ENCODE peak calls at places on chromosomes 12 and 14, in four cellular contexts. W is A549; G is neuronal stem cell; U is CD8-positive, alpha-beta T cell. Q is an unnamed sample.

GRCh38 chr12:57127710-57128518 is at the start of gene LRP1:
- DNase-seq in W (peak), G (peak), U (peak), Q (no peak)

GRCh38 chr12:121376754-121377697 is 22.9 kb upstream of the RNF34 start:
- DNase-seq in W (no peak), G (no peak), U (no peak), Q (no peak)

GRCh38 chr12:24541193-24541871 is 407.6 kb downstream of the BCAT1 start:
- DNase-seq in W (no peak), G (no peak), U (no peak), Q (no peak)

GRCh38 chr12:69534389-69534822 is 50.9 kb upstream of the CCT2 start:
- DNase-seq in W (peak), G (peak), U (no peak), Q (peak)

GRCh38 chr12:47145188-47145587 is 65.4 kb upstream of the AMIGO2 start:
- DNase-seq in W (no peak), G (no peak), U (no peak), Q (no peak)

GRCh38 chr14:58738189-58738836 is 100.6 kb downstream of the DACT1 start:
- DNase-seq in W (no peak), G (no peak), U (no peak), Q (no peak)

GRCh38 chr14:79370969-79371368 is 840.3 kb downstream of the DIO2 start:
- DNase-seq in W (no peak), G (no peak), U (no peak), Q (no peak)

GRCh38 chr12:112126916-112127315 is 1.6 kb downstream of the TRAFD1 start:
- DNase-seq in W (no peak), G (no peak), U (no peak), Q (no peak)

GRCh38 chr12:71216725-71217579 is 59.2 kb upstream of the TSPAN8 start:
- DNase-seq in W (peak), G (peak), U (no peak), Q (no peak)

GRCh38 chr12:70648831-70649230 is 11.6 kb upstream of the PTPRB start:
- DNase-seq in W (no peak), G (no peak), U (no peak), Q (no peak)

GRCh38 chr12:51868821-51869489 is 18.9 kb upstream of the ANKRD33 start:
- DNase-seq in W (no peak), G (no peak), U (no peak), Q (no peak)

GRCh38 chr12:122889658-122890561 is 6.0 kb downstream of the VPS37B start:
- DNase-seq in W (no peak), G (no peak), U (no peak), Q (no peak)

GRCh38 chr14:58598028-58598850 is 39.5 kb upstream of the DACT1 start:
- DNase-seq in W (no peak), G (no peak), U (no peak), Q (no peak)

GRCh38 chr12:62900686-62901272 is 34.2 kb downstream of the PPM1H start:
- DNase-seq in W (no peak), G (no peak), U (no peak), Q (no peak)

GRCh38 chr12:27437839-27438238 is 8.7 kb upstream of the SMCO2 start:
- DNase-seq in W (no peak), G (no peak), U (no peak), Q (no peak)

GRCh38 chr14:33587761-33588160 is 363.1 kb downstream of the EGLN3 start:
- DNase-seq in W (no peak), G (no peak), U (no peak), Q (no peak)

GRCh38 chr12:126051611-126052107 is 986.4 kb downstream of the AACS start:
- DNase-seq in W (no peak), G (no peak), U (no peak), Q (peak)

GRCh38 chr12:12070674-12071661 is at the start of gene BCL2L14:
- DNase-seq in W (no peak), G (no peak), U (no peak), Q (no peak)

GRCh38 chr12:71478277-71478676 is 38.7 kb downstream of the LGR5 start:
- DNase-seq in W (no peak), G (no peak), U (no peak), Q (no peak)

GRCh38 chr14:101827286-101827685 is 65.8 kb downstream of the PPP2R5C start:
- DNase-seq in W (no peak), G (no peak), U (no peak), Q (no peak)

GRCh38 chr12:22333751-22334695 is 484 bp downstream of the ST8SIA1 start:
- DNase-seq in W (no peak), G (peak), U (no peak), Q (no peak)

GRCh38 chr14:76346391-76347160 is 29.4 kb upstream of the ESRRB start:
- DNase-seq in W (no peak), G (no peak), U (no peak), Q (no peak)

GRCh38 chr14:42806909-42807315 is 1200.2 kb downstream of the LRFN5 start:
- DNase-seq in W (no peak), G (no peak), U (no peak), Q (no peak)

GRCh38 chr12:121295746-121296617 is 527 bp downstream of the CAMKK2 start:
- DNase-seq in W (peak), G (peak), U (no peak), Q (no peak)

GRCh38 chr14:94707494-94707893 is 62.4 kb downstream of the GSC start:
- DNase-seq in W (peak), G (no peak), U (no peak), Q (no peak)

GRCh38 chr12:48969847-48970701 is 1.5 kb downstream of the WNT10B start:
- DNase-seq in W (no peak), G (no peak), U (peak), Q (no peak)

GRCh38 chr12:16763901-16764300 is 157.9 kb upstream of the LMO3 start:
- DNase-seq in W (no peak), G (no peak), U (no peak), Q (no peak)

GRCh38 chr12:67366530-67367196 is 97.5 kb downstream of the CAND1 start:
- DNase-seq in W (no peak), G (no peak), U (no peak), Q (no peak)

GRCh38 chr12:79360936-79361335 is 329.8 kb downstream of the PAWR start:
- DNase-seq in W (no peak), G (no peak), U (no peak), Q (no peak)

GRCh38 chr12:132279184-132279889 is 50.1 kb downstream of the GALNT9 start:
- DNase-seq in W (no peak), G (no peak), U (no peak), Q (no peak)

GRCh38 chr14:58864751-58865519 is 227.2 kb downstream of the DACT1 start:
- DNase-seq in W (no peak), G (no peak), U (no peak), Q (no peak)

GRCh38 chr14:52873096-52873495 is 77.8 kb downstream of the FERMT2 start:
- DNase-seq in W (no peak), G (no peak), U (no peak), Q (no peak)

GRCh38 chr14:71361335-71361734 is 454.1 kb downstream of the PCNX1 start:
- DNase-seq in W (no peak), G (no peak), U (no peak), Q (no peak)

DNA sequence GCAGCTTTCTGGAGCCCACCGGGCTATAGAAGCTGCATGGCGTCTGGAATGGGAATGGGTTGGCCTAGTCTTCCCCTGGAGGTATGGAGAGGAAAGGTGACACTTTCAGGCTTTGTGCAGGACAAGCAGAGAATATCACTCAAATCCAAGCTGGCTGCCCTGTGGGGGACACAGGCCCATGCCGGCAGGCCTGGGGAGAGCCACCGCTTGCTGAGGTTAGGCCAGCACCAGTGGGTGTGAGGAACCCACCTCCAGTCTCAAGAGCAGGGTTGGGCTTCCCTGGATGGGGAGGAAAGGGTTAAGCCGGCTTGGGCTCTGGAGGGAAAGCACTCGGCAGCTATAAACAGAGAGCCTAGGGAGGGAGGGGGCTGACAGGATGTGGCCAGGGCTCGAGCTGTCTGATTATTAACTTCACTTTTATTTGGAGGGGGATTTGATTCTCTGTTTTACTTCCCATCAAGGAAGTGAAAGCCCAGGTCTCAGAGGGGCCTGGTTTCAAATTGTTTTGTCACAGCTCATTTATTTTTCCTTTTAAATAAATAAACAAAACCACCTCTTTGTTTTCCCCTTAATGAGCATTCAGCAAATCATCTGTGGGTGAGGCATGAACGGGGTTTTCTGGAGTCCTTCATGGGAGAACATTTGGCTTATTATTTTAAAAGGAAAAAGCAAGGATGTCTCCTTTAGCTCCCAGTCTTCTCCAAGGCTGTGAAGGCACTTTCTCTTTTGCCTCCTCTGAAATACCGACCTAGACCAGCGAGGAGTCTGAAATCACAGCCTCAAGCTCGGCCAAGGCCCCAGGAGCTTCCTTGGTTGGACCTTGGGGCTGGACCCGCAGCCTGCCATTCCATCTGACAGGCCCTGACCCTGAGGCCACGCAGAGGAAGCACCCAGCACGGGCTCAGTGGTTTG is 21.8 kb upstream of the ZFP36L1 start:
- DNase-seq in W (peak), G (no peak), U (peak), Q (no peak)
- H3K4me3 ChIP-seq in W (peak), G (no peak), U (peak), Q (peak)

GRCh38 chr12:76664731-76665130 is 99.2 kb upstream of the ZDHHC17 start:
- DNase-seq in W (no peak), G (no peak), U (no peak), Q (no peak)

GRCh38 chr12:76669981-76670380 is 93.9 kb upstream of the ZDHHC17 start:
- DNase-seq in W (no peak), G (no peak), U (no peak), Q (no peak)

GRCh38 chr12:76670776-76671175 is 93.1 kb upstream of the ZDHHC17 start:
- DNase-seq in W (no peak), G (no peak), U (no peak), Q (no peak)

GRCh38 chr12:76666272-76666845 is 97.6 kb upstream of the ZDHHC17 start:
- DNase-seq in W (no peak), G (no peak), U (no peak), Q (no peak)
- H3K4me3 ChIP-seq in W (no peak), G (no peak), U (no peak), Q (no peak)

GRCh38 chr14:22484638-22485037 is 104.4 kb downstream of the DAD1 start:
- DNase-seq in W (no peak), G (no peak), U (no peak), Q (no peak)

GRCh38 chr14:22485178-22485577 is 103.8 kb downstream of the DAD1 start:
- DNase-seq in W (no peak), G (no peak), U (no peak), Q (no peak)

GRCh38 chr14:22482782-22483553 is 106.1 kb downstream of the DAD1 start:
- DNase-seq in W (no peak), G (no peak), U (no peak), Q (no peak)

GRCh38 chr14:22482085-22482694 is 106.8 kb downstream of the DAD1 start:
- DNase-seq in W (no peak), G (no peak), U (no peak), Q (no peak)

GRCh38 chr14:22483863-22484593 is 105.0 kb downstream of the DAD1 start:
- DNase-seq in W (no peak), G (no peak), U (no peak), Q (peak)
- H3K4me3 ChIP-seq in W (no peak), G (no peak), U (peak), Q (peak)

GRCh38 chr14:98323850-98324249 is 948.1 kb downstream of the BCL11B start:
- DNase-seq in W (no peak), G (no peak), U (no peak), Q (no peak)

GRCh38 chr14:98321838-98322237 is 950.2 kb downstream of the BCL11B start:
- DNase-seq in W (no peak), G (no peak), U (no peak), Q (no peak)

DNA sequence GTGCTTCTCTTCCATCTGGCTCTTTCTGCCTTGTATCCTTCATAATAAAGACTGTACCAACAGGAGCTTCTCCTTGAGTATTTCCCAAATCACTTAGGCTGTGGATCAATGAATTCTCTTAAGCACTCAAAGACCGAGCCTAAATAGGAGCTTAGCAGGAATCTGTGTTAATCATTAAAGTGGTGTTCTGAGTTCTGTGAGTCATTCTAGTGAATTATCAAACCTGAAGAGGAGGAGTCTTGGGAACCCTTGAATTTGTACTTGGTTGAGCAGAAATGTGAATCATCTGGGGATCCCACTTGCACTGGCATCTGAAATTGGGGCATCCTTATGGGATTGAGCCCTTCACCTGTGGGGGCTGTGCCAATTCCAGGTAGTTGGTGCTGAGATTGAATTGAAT is 946.2 kb downstream of the BCL11B start:
- DNase-seq in W (no peak), G (no peak), U (no peak), Q (no peak)
- H3K4me3 ChIP-seq in W (no peak), G (no peak), U (no peak), Q (no peak)

GRCh38 chr12:1306096-1306495 is 288.3 kb downstream of the FBXL14 start:
- DNase-seq in W (no peak), G (no peak), U (no peak), Q (no peak)
- H3K4me3 ChIP-seq in W (no peak), G (no peak), U (no peak), Q (no peak)

DNA sequence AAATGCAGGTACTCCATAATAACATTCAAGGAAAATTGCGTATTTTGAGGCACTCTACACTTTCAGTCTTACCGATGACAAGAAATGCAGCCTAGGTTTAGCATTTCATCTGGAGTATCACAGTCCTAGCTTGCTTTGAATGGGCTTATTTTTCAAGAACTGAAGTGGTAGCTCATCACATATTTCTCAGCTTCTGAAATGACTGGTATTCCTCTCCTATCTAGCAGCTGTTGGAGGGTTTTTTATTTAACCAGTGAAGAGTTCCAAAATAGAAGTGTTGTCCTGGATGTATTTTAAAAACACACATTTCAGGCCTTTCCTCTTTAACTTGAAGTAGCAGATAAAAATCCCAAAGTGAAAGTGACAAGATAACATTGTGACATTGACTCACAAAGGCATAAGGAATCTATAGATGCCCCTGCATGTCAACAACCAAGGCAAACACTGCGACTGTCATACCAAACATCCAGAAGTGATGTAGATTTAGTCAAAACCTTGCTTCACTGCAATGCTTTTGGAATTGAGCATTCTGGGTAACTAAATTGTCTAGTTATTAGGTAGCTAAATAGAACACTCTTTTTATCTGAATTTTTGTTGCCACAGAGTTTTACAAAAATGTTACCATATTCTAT is 182.2 kb upstream of the FBXO33 start:
- DNase-seq in W (no peak), G (no peak), U (no peak), Q (no peak)
- H3K4me3 ChIP-seq in W (no peak), G (no peak), U (no peak), Q (no peak)

Q was measured in SK-N-MC.